ENCODE peak calls at places on chromosomes 2 and 18, in four cellular contexts. G is substantia nigra, J is endodermal cell, L is tibial nerve. Q is an unnamed sample.

GRCh38 chr2:64325852-64326577 is 127.9 kb upstream of the LGALSL start:
- DNase-seq in L (no peak), G (no peak), J (no peak), Q (no peak)

GRCh38 chr2:192159764-192160163 is 35.0 kb downstream of the TMEFF2 start:
- DNase-seq in L (no peak), J (no peak), G (no peak), Q (no peak)

GRCh38 chr2:186771850-186772463 is 77.0 kb downstream of the ZSWIM2 start:
- DNase-seq in J (peak; percentile 67), L (no peak), G (no peak), Q (no peak)

GRCh38 chr2:108825736-108826135 is 39.2 kb downstream of the CCDC138 start:
- DNase-seq in G (no peak), J (no peak), L (no peak), Q (no peak)

GRCh38 chr2:60882971-60883753 is 1.8 kb downstream of the REL start:
- DNase-seq in L (no peak), G (peak; percentile 25), J (peak; percentile 52), Q (no peak)

GRCh38 chr2:43707255-43707654 is 31.0 kb upstream of the C1GALT1C1L start:
- DNase-seq in G (no peak), J (no peak), L (no peak), Q (no peak)

GRCh38 chr2:75233965-75234364 is 34.6 kb upstream of the TACR1 start:
- DNase-seq in G (no peak), J (no peak), L (no peak), Q (no peak)

GRCh38 chr18:49020621-49021021 is 69.9 kb upstream of the SMAD7 start:
- DNase-seq in J (peak; percentile 55), G (no peak), L (no peak), Q (no peak)

GRCh38 chr18:76167440-76167839 is 327.6 kb downstream of the ZNF516 start:
- DNase-seq in J (peak; percentile 64), L (no peak), G (no peak), Q (no peak)

GRCh38 chr18:58525517-58525916 is 103.4 kb downstream of the ALPK2 start:
- DNase-seq in J (no peak), G (no peak), L (no peak), Q (no peak)

GRCh38 chr2:182133195-182133891 is 147.7 kb downstream of the PPP1R1C start:
- DNase-seq in L (no peak), G (no peak), J (no peak), Q (no peak)

GRCh38 chr18:76494541-76495403 is at the start of gene ZNF516:
- DNase-seq in G (peak; percentile 53), J (peak; percentile 77), L (no peak), Q (no peak)

GRCh38 chr2:191566347-191566746 is 111.6 kb upstream of the NABP1 start:
- DNase-seq in J (peak; percentile 95), G (peak; percentile 26), L (peak; percentile 37), Q (peak; percentile 29)

GRCh38 chr2:84879595-84880394 is 1.1 kb downstream of the TRABD2A start:
- DNase-seq in L (no peak), G (no peak), J (peak; percentile 78), Q (no peak)

GRCh38 chr2:115848192-115848591 is 1405.8 kb downstream of the DPP10 start:
- DNase-seq in L (no peak), J (no peak), G (no peak), Q (no peak)

GRCh38 chr2:128500136-128500800 is 181.6 kb upstream of the HS6ST1 start:
- DNase-seq in J (peak; percentile 25), L (no peak), G (no peak), Q (no peak)

GRCh38 chr2:11726384-11726783 is 20.0 kb upstream of the LPIN1 start:
- DNase-seq in G (no peak), J (no peak), L (no peak), Q (peak; percentile 58)

GRCh38 chr2:72148975-72149555 is 1.4 kb upstream of the CYP26B1 start:
- DNase-seq in J (peak; percentile 80), L (peak; percentile 42), G (peak; percentile 70), Q (no peak)

GRCh38 chr18:28715206-28715605 is 538.3 kb upstream of the CDH2 start:
- DNase-seq in J (no peak), G (no peak), L (no peak), Q (no peak)

GRCh38 chr2:226888971-226889370 is 53.1 kb downstream of the RHBDD1 start:
- DNase-seq in J (no peak), L (no peak), G (no peak), Q (no peak)

GRCh38 chr2:64525323-64525625 is 1.1 kb downstream of the AFTPH start:
- DNase-seq in L (no peak), G (no peak), J (no peak), Q (no peak)

GRCh38 chr2:9003616-9004337 is at the start of gene MBOAT2:
- DNase-seq in L (peak; percentile 69), J (peak; percentile 96), G (peak; percentile 92), Q (peak; percentile 80)

GRCh38 chr2:9002637-9003365 is 683 bp downstream of the MBOAT2 start:
- DNase-seq in J (peak; percentile 76), L (no peak), G (peak; percentile 53), Q (no peak)

GRCh38 chr2:9003366-9003615 is 193 bp downstream of the MBOAT2 start:
- DNase-seq in J (no peak), G (no peak), L (no peak), Q (no peak)

GRCh38 chr2:9006368-9006767 is 2.9 kb upstream of the MBOAT2 start:
- DNase-seq in J (no peak), G (no peak), L (no peak), Q (no peak)

DNA sequence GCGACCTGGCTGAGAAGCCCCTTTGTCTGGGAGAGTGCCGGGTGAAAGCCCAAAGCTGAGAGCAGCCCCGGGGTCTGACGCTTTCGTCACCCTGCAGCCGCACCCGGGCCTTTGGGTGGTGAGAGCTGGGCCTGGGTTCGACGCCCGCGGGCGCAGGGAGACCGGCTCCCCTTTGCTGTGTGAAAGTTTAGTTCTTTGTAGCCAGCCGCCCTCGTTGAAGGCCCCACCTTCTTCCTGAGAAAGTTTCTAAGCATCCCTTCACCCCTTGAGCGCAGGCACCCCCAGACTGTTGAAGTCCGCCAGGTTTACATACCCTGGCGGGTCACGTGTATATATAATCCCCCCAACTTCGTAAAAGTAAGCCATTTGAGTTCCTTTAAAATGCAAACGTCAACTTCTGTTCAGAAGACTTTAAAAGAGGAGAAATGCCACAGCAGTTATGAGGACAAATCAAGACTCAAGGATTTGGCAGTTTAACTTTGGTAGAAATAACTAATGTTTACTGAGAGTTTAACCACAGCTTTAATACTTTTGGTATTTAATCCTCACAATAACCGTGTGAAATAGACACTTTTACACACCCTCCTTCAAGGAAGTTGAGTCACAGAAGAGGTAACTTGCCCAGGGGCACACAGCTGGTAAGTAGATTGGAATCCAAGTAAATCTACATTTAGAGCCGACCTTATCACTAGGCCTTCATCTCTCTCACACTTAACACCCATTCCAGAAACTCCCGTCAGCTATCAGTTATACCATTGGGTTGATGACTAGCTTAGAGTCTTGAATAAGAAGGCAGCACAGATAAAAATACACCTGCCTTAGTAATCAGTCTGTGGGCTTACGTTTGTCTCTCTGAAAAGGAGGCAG is 1.1 kb upstream of the MBOAT2 start:
- DNase-seq in G (no peak), L (no peak), J (no peak), Q (no peak)
- H3K27ac ChIP-seq in G (peak overlapping the region; percentile 97), L (peak overlapping the region; percentile 94), J (peak overlapping the region; percentile 97), Q (peak overlapping the region; percentile 71)

DNA sequence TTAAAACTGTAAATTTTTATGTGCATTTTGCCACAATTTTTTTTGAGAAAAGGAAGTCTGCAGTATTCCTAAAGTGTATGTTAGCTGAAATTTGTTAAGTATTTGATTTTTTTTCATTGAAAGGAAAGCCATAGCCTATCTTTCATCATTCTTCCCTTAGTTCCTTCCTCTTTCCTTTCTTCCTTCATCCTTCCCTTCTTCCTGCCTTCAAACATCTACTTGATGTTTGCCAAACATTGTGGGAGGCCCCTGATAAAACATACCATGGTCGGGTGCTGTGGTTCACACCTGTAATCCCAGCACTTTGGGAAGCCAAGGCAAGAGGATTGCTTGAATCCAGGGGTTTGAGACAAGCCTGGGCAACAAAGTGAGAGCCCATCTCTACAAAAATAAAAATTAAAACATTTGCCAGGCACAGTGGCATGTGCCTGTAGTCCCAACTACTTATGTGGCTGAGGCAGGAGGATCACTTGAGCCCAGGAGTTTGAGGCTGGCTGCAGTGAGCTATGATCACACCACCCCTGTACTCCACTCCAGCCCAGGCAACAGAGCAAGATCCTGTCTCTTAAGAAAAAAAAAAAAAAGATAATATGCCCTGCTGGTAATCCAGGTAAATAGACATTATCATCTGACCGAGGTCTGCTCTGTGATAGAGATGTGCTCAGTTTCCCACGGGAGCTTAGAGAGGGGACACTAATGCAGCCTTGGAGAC is 278.4 kb upstream of the STON1 start:
- DNase-seq in J (no peak), L (no peak), G (no peak), Q (no peak)
- H3K27ac ChIP-seq in J (no peak overlapping the region), L (no peak overlapping the region), G (no peak overlapping the region), Q (no peak overlapping the region)

GRCh38 chr18:38751211-38751610 is 1185.6 kb upstream of the CELF4 start:
- DNase-seq in J (no peak), G (no peak), L (no peak), Q (no peak)
- H3K27ac ChIP-seq in J (no peak overlapping the region), G (no peak overlapping the region), L (no peak overlapping the region), Q (no peak overlapping the region)

GRCh38 chr2:239137165-239137889 is 263.5 kb downstream of the HDAC4 start:
- DNase-seq in L (no peak), J (no peak), G (no peak), Q (no peak)
- H3K27ac ChIP-seq in L (peak overlapping the region; percentile 71), J (no peak overlapping the region), G (peak overlapping the region; percentile 54), Q (no peak overlapping the region)

GRCh38 chr2:16656087-16656486 is 9.5 kb downstream of the CYRIA start:
- DNase-seq in G (no peak), L (no peak), J (peak; percentile 22), Q (no peak)
- H3K27ac ChIP-seq in G (peak overlapping the region; percentile 2), L (no peak overlapping the region), J (no peak overlapping the region), Q (no peak overlapping the region)

GRCh38 chr2:55865095-55865835 is 58.3 kb downstream of the EFEMP1 start:
- DNase-seq in J (no peak), G (no peak), L (no peak), Q (no peak)
- H3K27ac ChIP-seq in J (no peak overlapping the region), G (no peak overlapping the region), L (no peak overlapping the region), Q (no peak overlapping the region)

GRCh38 chr2:173401716-173402326 is 47.1 kb downstream of the CDCA7 start:
- DNase-seq in J (peak; percentile 61), L (no peak), G (no peak), Q (no peak)
- H3K27ac ChIP-seq in J (no peak overlapping the region), L (no peak overlapping the region), G (no peak overlapping the region), Q (no peak overlapping the region)

DNA sequence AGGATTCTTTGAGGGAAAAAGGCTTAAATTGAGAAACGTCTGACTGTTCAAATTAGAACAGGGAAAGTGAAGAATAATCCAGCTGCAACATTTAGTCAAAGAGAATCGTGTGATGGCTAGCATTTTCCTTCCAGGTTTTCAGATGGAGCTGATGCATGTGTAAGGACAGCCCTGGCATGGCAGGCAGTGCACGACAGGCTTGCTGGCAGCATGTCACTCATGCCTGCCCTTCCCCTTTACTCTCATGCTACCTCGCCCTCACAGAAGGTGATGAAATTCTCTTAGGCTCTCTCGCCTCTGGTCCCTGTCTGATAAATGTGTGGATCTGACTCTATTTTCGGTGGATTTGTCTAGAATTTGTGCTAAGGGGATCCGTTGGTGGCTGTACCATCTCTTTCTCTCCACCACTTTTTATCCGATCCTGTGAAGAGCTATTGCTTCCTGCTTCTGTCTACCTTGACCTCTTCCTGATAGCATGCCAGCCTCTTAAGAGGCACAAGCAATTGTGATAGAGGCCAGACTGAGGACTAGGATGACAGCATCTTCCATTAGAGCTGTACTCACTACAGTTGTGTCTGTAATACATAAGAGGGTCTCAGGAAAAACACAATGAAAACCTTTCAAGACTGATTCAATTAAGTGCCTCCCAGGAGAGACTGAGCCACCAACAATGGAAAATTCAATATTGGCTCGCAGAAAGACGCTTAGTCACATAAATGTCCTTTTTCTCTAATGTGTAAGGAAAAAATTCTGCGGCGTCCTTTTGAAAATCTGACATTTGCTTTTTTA is 65.6 kb upstream of the NOSTRIN start:
- DNase-seq in J (no peak), G (no peak), L (no peak), Q (no peak)
- H3K27ac ChIP-seq in J (peak overlapping the region; percentile 12), G (no peak overlapping the region), L (no peak overlapping the region), Q (no peak overlapping the region)

GRCh38 chr18:23877371-23877770 is 137.2 kb upstream of the TTC39C start:
- DNase-seq in J (no peak), G (no peak), L (no peak), Q (no peak)
- H3K27ac ChIP-seq in J (no peak overlapping the region), G (no peak overlapping the region), L (no peak overlapping the region), Q (no peak overlapping the region)